ENCODE peak calls at places on chromosomes 16 and 17, in five cellular contexts. J is HepG2, U is HEK293T, X is H1, Y is GM12878. O is an unnamed sample.

GRCh38 chr17:27893834-27894503 is 804 bp upstream of the LYRM9 start:
- DNase-seq in J (no peak), U (no peak), X (no peak), Y (no peak), O (no peak)

GRCh38 chr16:59192551-59193199 is 458.6 kb upstream of the GOT2 start:
- DNase-seq in J (peak; percentile 42), U (peak; percentile 9), X (peak; percentile 86), Y (no peak), O (peak; percentile 36)

GRCh38 chr17:31627960-31628359 is 231.1 kb downstream of the COPRS start:
- DNase-seq in J (no peak), U (no peak), X (no peak), Y (no peak), O (no peak)

GRCh38 chr17:28550858-28551257 is 1.6 kb downstream of the UNC119 start:
- DNase-seq in J (no peak), U (no peak), X (no peak), Y (no peak), O (no peak)

GRCh38 chr16:16009396-16009795 is 60.0 kb downstream of the ABCC1 start:
- DNase-seq in J (no peak), U (no peak), X (no peak), Y (no peak), O (no peak)

GRCh38 chr17:66684256-66684655 is 150.7 kb upstream of the CACNG5 start:
- DNase-seq in J (no peak), U (no peak), X (no peak), Y (no peak), O (no peak)

GRCh38 chr17:45997624-45998023 is 1.4 kb upstream of the STH start:
- DNase-seq in J (no peak), U (no peak), X (no peak), Y (no peak), O (no peak)

GRCh38 chr17:549197-550040 is 165.2 kb downstream of the VPS53 start:
- DNase-seq in J (no peak), U (no peak), X (no peak), Y (no peak), O (no peak)

GRCh38 chr17:8995711-8996110 is 25.6 kb upstream of the NTN1 start:
- DNase-seq in J (no peak), U (no peak), X (no peak), Y (no peak), O (no peak)

GRCh38 chr16:58733248-58733670 is 857 bp downstream of the GOT2 start:
- DNase-seq in J (peak; percentile 26), U (no peak), X (no peak), Y (no peak), O (no peak)

GRCh38 chr16:21339927-21340326 is 61.8 kb upstream of the CRYM start:
- DNase-seq in J (no peak), U (no peak), X (no peak), Y (no peak), O (no peak)

GRCh38 chr17:60102632-60103047 is 23.9 kb upstream of the HEATR6 start:
- DNase-seq in J (no peak), U (no peak), X (no peak), Y (no peak), O (no peak)

GRCh38 chr17:9199474-9200196 is 178.3 kb downstream of the NTN1 start:
- DNase-seq in J (no peak), U (no peak), X (no peak), Y (no peak), O (no peak)

GRCh38 chr17:53313746-53314145 is 509.0 kb upstream of the KIF2B start:
- DNase-seq in J (no peak), U (no peak), X (no peak), Y (no peak), O (no peak)

GRCh38 chr17:61942085-61942484 is 14.3 kb upstream of the INTS2 start:
- DNase-seq in J (no peak), U (no peak), X (no peak), Y (no peak), O (no peak)

GRCh38 chr16:8469102-8469778 is 121.1 kb downstream of the TMEM114 start:
- DNase-seq in J (no peak), U (no peak), X (no peak), Y (no peak), O (no peak)

GRCh38 chr16:17241264-17241835 is 229.4 kb downstream of the XYLT1 start:
- DNase-seq in J (no peak), U (no peak), X (no peak), Y (no peak), O (no peak)

GRCh38 chr17:82324566-82325285 is 7.3 kb upstream of the CD7 start:
- DNase-seq in J (no peak), U (no peak), X (no peak), Y (no peak), O (no peak)

GRCh38 chr17:9175700-9176467 is 154.6 kb downstream of the NTN1 start:
- DNase-seq in J (no peak), U (no peak), X (no peak), Y (no peak), O (no peak)

GRCh38 chr16:6573577-6573976 is 759.1 kb upstream of the RBFOX1 start:
- DNase-seq in J (peak; percentile 2), U (peak; percentile 22), X (peak; percentile 71), Y (no peak), O (peak; percentile 65)

GRCh38 chr16:11526921-11527320 is 59.8 kb downstream of the LITAF start:
- DNase-seq in J (no peak), U (no peak), X (peak; percentile 63), Y (no peak), O (no peak)

GRCh38 chr16:88899901-88900648 is 33.6 kb upstream of the PABPN1L start:
- DNase-seq in J (no peak), U (no peak), X (no peak), Y (no peak), O (no peak)

GRCh38 chr17:75778861-75779249 is 5.8 kb upstream of the UNK start:
- DNase-seq in J (peak; percentile 49), U (peak; percentile 60), X (no peak), Y (no peak), O (no peak)

GRCh38 chr17:44122825-44123355 is 551 bp downstream of the HDAC5 start:
- DNase-seq in J (no peak), U (no peak), X (no peak), Y (no peak), O (no peak)

GRCh38 chr17:49224198-49224996 is 6.2 kb downstream of the PHOSPHO1 start:
- DNase-seq in J (no peak), U (no peak), X (peak; percentile 78), Y (no peak), O (no peak)
- TF ChIP-seq SUZ12 in J (no peak), U (no peak), X (peak; percentile 90), Y (no peak), O (no peak)

DNA sequence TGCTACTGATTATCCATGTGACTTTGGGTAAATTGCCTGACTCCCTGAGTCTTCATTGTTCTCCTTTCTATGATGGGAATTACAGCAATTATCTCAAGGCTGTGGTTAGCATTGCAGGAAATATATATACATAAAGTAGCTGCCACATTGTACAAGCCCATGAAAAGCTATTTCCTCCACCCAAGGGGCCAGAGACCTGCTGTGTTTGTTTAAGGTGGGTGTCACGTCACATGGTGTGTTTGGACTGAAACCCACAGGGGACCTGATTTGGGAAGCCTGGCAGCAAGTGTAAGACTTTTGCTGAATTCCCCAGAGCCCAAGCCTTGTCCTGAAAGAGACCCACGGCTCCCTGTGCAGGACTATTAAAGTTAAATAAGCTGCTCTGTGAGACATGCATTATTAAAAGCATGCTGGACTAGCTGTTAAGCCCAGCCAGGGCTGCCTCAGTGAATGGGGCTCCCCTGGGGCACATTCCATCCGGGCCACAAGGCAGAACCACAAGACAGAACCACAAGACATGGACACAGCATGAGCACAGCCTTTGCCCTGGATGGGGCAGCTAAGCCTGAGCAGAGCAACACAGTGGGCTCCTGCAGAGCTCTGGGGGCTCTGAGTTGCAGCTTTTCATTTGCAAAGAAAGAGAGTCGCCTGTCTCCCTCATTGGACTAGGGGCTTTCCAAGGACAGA is 148.9 kb downstream of the SPACA3 start:
- DNase-seq in J (no peak), U (no peak), X (no peak), Y (no peak), O (no peak)
- TF ChIP-seq SUZ12 in J (no peak), U (no peak), X (no peak), Y (no peak), O (no peak)

GRCh38 chr16:86283944-86284343 is 226.4 kb upstream of the FOXF1 start:
- DNase-seq in J (no peak), U (no peak), X (no peak), Y (no peak), O (no peak)
- TF ChIP-seq SUZ12 in J (no peak), U (no peak), X (no peak), Y (no peak), O (no peak)

GRCh38 chr16:66886914-66887313 is 6.6 kb downstream of the PDP2 start:
- DNase-seq in J (no peak), U (no peak), X (no peak), Y (no peak), O (no peak)

GRCh38 chr16:66890796-66891195 is 10.5 kb downstream of the PDP2 start:
- DNase-seq in J (no peak), U (no peak), X (no peak), Y (no peak), O (no peak)

GRCh38 chr16:66891360-66891759 is 11.0 kb downstream of the PDP2 start:
- DNase-seq in J (no peak), U (no peak), X (no peak), Y (no peak), O (no peak)

GRCh38 chr16:66889622-66890021 is 9.3 kb downstream of the PDP2 start:
- DNase-seq in J (no peak), U (no peak), X (no peak), Y (no peak), O (no peak)

DNA sequence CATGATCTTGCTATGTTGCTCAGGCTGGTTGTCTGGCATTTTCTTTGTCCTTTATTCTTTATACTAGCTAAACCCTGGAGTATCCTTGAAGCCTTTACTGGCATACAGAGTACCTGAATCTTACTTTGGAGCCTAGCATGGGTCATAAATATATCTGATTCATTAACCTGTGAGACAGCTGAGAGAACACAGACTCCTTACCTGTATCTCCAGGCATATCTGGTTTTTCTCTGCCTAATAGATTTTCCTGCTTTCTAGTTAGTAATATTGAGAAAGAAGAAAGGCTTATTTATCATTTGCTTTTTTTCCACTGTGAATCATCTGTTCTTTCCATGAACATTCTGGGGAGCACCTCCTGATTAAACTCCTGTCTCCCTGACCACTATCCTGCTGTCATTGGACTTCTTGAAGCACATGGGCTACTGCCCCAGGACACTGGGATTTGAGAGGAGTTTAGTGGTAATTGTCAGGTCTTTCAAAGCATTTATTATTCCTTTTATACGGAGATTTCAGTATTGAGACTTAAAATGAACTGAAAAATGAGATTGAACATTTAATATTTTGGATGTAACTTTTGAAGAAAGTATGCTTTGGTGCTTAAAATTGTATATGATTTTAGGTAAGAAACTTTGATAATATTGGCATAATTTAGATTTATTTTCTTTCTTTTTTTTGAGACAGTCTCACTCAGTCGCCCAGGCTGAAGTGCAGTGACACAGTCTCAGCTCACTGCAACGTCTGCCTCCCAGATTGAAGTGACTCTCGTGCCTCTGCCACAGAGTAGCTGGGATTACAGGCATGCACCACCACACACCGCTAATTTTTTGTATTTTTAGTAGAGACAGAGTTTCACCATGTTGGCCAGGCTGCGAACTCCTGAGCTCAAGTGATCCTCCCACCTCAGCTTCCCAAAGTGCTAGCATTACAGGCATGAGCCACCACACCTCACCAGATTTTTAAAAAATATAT is 8.6 kb downstream of the PDP2 start:
- DNase-seq in J (no peak), U (no peak), X (no peak), Y (no peak), O (no peak)
- TF ChIP-seq SUZ12 in J (no peak), U (no peak), X (no peak), Y (no peak), O (no peak)

GRCh38 chr17:58097384-58098088 is 14.3 kb downstream of the DYNLL2 start:
- DNase-seq in J (no peak), U (no peak), X (no peak), Y (no peak), O (no peak)
- TF ChIP-seq SUZ12 in J (no peak), U (no peak), X (no peak), Y (no peak), O (no peak)

GRCh38 chr17:40658396-40658795 is 6.6 kb downstream of the KRT222 start:
- DNase-seq in J (no peak), U (no peak), X (no peak), Y (no peak), O (no peak)
- TF ChIP-seq SUZ12 in J (no peak), U (no peak), X (no peak), Y (no peak), O (no peak)